ENCODE peak calls at places on chromosome 6, in four cellular contexts. W, Q, E and S are unnamed samples.

GRCh38 chr6:12555267-12555666 is 161.3 kb upstream of the PHACTR1 start:
- DNase-seq in W (no peak), Q (no peak), E (no peak), S (no peak)

GRCh38 chr6:148793721-148794120 is 46.9 kb downstream of the UST start:
- DNase-seq in W (no peak), Q (no peak), E (no peak), S (no peak)

GRCh38 chr6:11103065-11103464 is 8.5 kb downstream of the ERVFRD-1 start:
- DNase-seq in W (no peak), Q (no peak), E (no peak), S (no peak)

GRCh38 chr6:5776104-5776503 is 230.6 kb downstream of the NRN1 start:
- DNase-seq in W (no peak), Q (no peak), E (no peak), S (no peak)

GRCh38 chr6:89843070-89843469 is 13.4 kb downstream of the CASP8AP2 start:
- DNase-seq in W (no peak), Q (no peak), E (no peak), S (no peak)

GRCh38 chr6:46888031-46888430 is 33.7 kb downstream of the ADGRF5 start:
- DNase-seq in W (no peak), Q (no peak), E (no peak), S (no peak)

GRCh38 chr6:42783177-42783875 is 1.5 kb downstream of the BICRAL start:
- DNase-seq in W (no peak), Q (peak), E (peak), S (peak)

GRCh38 chr6:111992851-111993250 is 61.1 kb upstream of the CCN6 start:
- DNase-seq in W (no peak), Q (no peak), E (no peak), S (no peak)

GRCh38 chr6:73528897-73529296 is 8.1 kb upstream of the EEF1A1 start:
- DNase-seq in W (no peak), Q (no peak), E (peak), S (no peak)

GRCh38 chr6:160520043-160520904 is 143.8 kb downstream of the LPA start:
- DNase-seq in W (peak), Q (peak), E (peak), S (peak)

GRCh38 chr6:19855510-19855909 is 18.3 kb downstream of the ID4 start:
- DNase-seq in W (no peak), Q (no peak), E (no peak), S (no peak)

GRCh38 chr6:170129691-170130171 is 161.1 kb downstream of the DLL1 start:
- DNase-seq in W (no peak), Q (peak), E (peak), S (no peak)

GRCh38 chr6:132715204-132715603 is 1.3 kb upstream of the VNN1 start:
- DNase-seq in W (peak), Q (no peak), E (peak), S (no peak)

GRCh38 chr6:143743256-143744166 is 65.7 kb downstream of the PHACTR2 start:
- DNase-seq in W (no peak), Q (no peak), E (no peak), S (no peak)

GRCh38 chr6:107729098-107729497 is 95.0 kb downstream of the SCML4 start:
- DNase-seq in W (no peak), Q (no peak), E (no peak), S (no peak)
- TF ChIP-seq CTCF in W (peak), Q (no peak), E (no peak), S (no peak)

GRCh38 chr6:156953125-156953477 is 175.9 kb downstream of the ARID1B start:
- DNase-seq in W (no peak), Q (no peak), E (no peak), S (no peak)
- TF ChIP-seq CTCF in W (no peak), Q (no peak), E (no peak), S (no peak)

GRCh38 chr6:33417903-33418689 is at the start of gene CUTA:
- DNase-seq in W (peak), Q (peak), E (peak), S (peak)
- TF ChIP-seq CTCF in W (peak), Q (no peak), E (no peak), S (peak)

GRCh38 chr6:13881621-13882165 is 43.1 kb upstream of the RNF182 start:
- DNase-seq in W (no peak), Q (no peak), E (no peak), S (no peak)
- TF ChIP-seq CTCF in W (no peak), Q (no peak), E (no peak), S (no peak)

GRCh38 chr6:140107216-140107615 is 732.8 kb upstream of the CITED2 start:
- DNase-seq in W (no peak), Q (no peak), E (no peak), S (no peak)

GRCh38 chr6:140101367-140101766 is 726.9 kb upstream of the CITED2 start:
- DNase-seq in W (no peak), Q (no peak), E (no peak), S (no peak)

GRCh38 chr6:140101818-140102217 is 727.4 kb upstream of the CITED2 start:
- DNase-seq in W (no peak), Q (no peak), E (no peak), S (no peak)

GRCh38 chr6:140105857-140106256 is 731.4 kb upstream of the CITED2 start:
- DNase-seq in W (peak), Q (no peak), E (no peak), S (no peak)
- TF ChIP-seq CTCF in W (peak), Q (no peak), E (no peak), S (no peak)

GRCh38 chr6:41073968-41074691 is 1.4 kb downstream of the NFYA start:
- DNase-seq in W (no peak), Q (no peak), E (no peak), S (no peak)

GRCh38 chr6:41071923-41072835 is at the start of gene OARD1:
- DNase-seq in W (peak), Q (peak), E (peak), S (peak)

GRCh38 chr6:41072836-41073202 is at the start of gene NFYA:
- DNase-seq in W (no peak), Q (no peak), E (peak), S (no peak)

GRCh38 chr6:41073203-41073967 is 611 bp downstream of the NFYA start:
- DNase-seq in W (no peak), Q (peak), E (peak), S (peak)

DNA sequence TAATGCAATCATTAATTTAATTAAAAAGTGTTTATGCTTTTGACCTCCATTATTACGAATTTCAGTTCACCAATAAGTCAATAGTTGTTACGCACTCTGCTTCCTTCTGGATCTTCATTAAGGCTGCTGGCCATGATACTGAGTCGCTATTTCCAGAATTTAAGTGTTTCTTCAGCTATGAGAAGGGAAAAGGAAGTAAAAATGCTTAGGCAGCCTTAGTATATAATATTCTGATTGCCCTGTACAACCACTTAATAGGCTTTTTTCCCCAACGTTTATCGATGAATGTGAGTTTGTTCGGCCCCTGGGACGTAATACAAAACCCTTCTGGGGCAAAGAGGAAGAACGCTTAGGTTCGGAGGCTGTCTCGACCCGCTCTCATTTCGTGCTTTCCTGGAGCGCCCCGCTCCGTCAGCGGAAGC is 644 bp downstream of the OARD1 start:
- DNase-seq in W (no peak), Q (no peak), E (no peak), S (no peak)
- TF ChIP-seq CTCF in W (no peak), Q (no peak), E (peak), S (no peak)